ENCODE peak calls at places on chromosomes 7 and 10, in eight cellular contexts. J is left ventricle myocardium inferior, R is caudate nucleus, U is gastrocnemius medialis, V is foreskin keratinocyte, Y is RWPE1, H is adrenal gland, D is heart left ventricle. W is an unnamed sample.

GRCh38 chr10:131663411-131663810 is 237.4 kb upstream of the PPP2R2D start:
- DNase-seq in Y (no peak), H (no peak), U (no peak), R (no peak), V (no peak), D (no peak), J (no peak), W (no peak)

GRCh38 chr10:23096814-23097549 is 1.6 kb downstream of the MSRB2 start:
- DNase-seq in U (peak), D (no peak), J (no peak), H (peak), V (peak), Y (no peak), R (no peak), W (no peak)

GRCh38 chr10:83516788-83517187 is 622.5 kb upstream of the GHITM start:
- DNase-seq in J (no peak), Y (no peak), R (no peak), V (no peak), D (no peak), H (no peak), U (no peak), W (no peak)

GRCh38 chr7:90645784-90646183 is 49.7 kb downstream of the CDK14 start:
- DNase-seq in H (no peak), J (no peak), R (no peak), Y (no peak), V (no peak), D (no peak), U (no peak), W (no peak)

GRCh38 chr10:29925771-29926345 is 133.5 kb downstream of the JCAD start:
- DNase-seq in R (no peak), J (no peak), D (no peak), H (no peak), U (no peak), V (no peak), Y (no peak), W (no peak)

GRCh38 chr7:151517601-151518104 is 2.0 kb downstream of the RHEB start:
- DNase-seq in Y (no peak), U (no peak), D (no peak), H (no peak), J (no peak), V (no peak), R (no peak), W (no peak)

GRCh38 chr10:58625070-58625469 is 112.4 kb downstream of the BICC1 start:
- DNase-seq in U (no peak), R (no peak), H (no peak), Y (peak), J (no peak), V (peak), D (no peak), W (no peak)

GRCh38 chr7:101861223-101861775 is 43.9 kb downstream of the CUX1 start:
- DNase-seq in Y (no peak), U (no peak), R (no peak), H (no peak), D (peak), V (no peak), J (no peak), W (no peak)

GRCh38 chr10:12448729-12449391 is 99.5 kb downstream of the CAMK1D start:
- DNase-seq in H (no peak), J (no peak), Y (peak), V (peak), R (no peak), U (no peak), D (no peak), W (peak)

GRCh38 chr10:90652519-90652918 is 205.3 kb downstream of the HTR7 start:
- DNase-seq in D (no peak), Y (peak), V (peak), U (no peak), J (no peak), R (no peak), H (no peak), W (no peak)

GRCh38 chr10:404341-404740 is 269.1 kb downstream of the ZMYND11 start:
- DNase-seq in H (no peak), J (no peak), R (no peak), D (no peak), Y (no peak), U (no peak), V (no peak), W (no peak)

GRCh38 chr7:87564290-87564963 is 36.3 kb downstream of the ABCB1 start:
- DNase-seq in D (peak), V (peak), Y (peak), R (no peak), H (peak), U (no peak), J (no peak), W (no peak)

GRCh38 chr10:18737841-18738240 is 78.6 kb downstream of the ARL5B start:
- DNase-seq in Y (no peak), R (no peak), H (no peak), J (no peak), U (no peak), D (no peak), V (no peak), W (no peak)

GRCh38 chr10:34015700-34016099 is 681.2 kb upstream of the NRP1 start:
- DNase-seq in H (no peak), R (no peak), J (no peak), V (peak), D (no peak), U (no peak), Y (no peak), W (peak)

GRCh38 chr7:71750290-71750689 is 618.3 kb downstream of the GALNT17 start:
- DNase-seq in U (no peak), R (no peak), V (no peak), Y (no peak), H (no peak), J (no peak), D (no peak), W (no peak)

GRCh38 chr7:29987083-29987482 is 2.5 kb downstream of the SCRN1 start:
- DNase-seq in D (no peak), V (no peak), H (no peak), R (no peak), Y (no peak), U (no peak), J (no peak), W (no peak)

GRCh38 chr7:49974035-49974434 is 119.0 kb downstream of the ZPBP start:
- DNase-seq in Y (no peak), H (no peak), R (no peak), V (no peak), J (no peak), U (no peak), D (no peak), W (no peak)

GRCh38 chr10:118950190-118950658 is 79.3 kb upstream of the NANOS1 start:
- DNase-seq in V (peak), R (no peak), U (no peak), D (no peak), Y (peak), H (no peak), J (no peak), W (no peak)

GRCh38 chr10:30052062-30052461 is 7.3 kb downstream of the JCAD start:
- DNase-seq in V (peak), D (no peak), Y (peak), H (no peak), U (no peak), R (no peak), J (no peak), W (no peak)

GRCh38 chr10:23194966-23195845 is 3.1 kb downstream of the PTF1A start:
- DNase-seq in V (no peak), D (no peak), U (no peak), R (no peak), H (no peak), J (no peak), Y (no peak), W (no peak)

GRCh38 chr7:140771826-140772225 is 75.3 kb downstream of the NDUFB2 start:
- DNase-seq in U (no peak), V (no peak), D (no peak), Y (no peak), J (no peak), H (no peak), R (no peak), W (no peak)

GRCh38 chr10:80487791-80488538 is 33.9 kb downstream of the TSPAN14 start:
- DNase-seq in J (peak), Y (no peak), V (no peak), R (no peak), H (peak), D (no peak), U (peak), W (no peak)

GRCh38 chr7:16189026-16189715 is 232.2 kb downstream of the CRPPA start:
- DNase-seq in J (no peak), Y (no peak), R (no peak), V (peak), D (no peak), H (no peak), U (no peak), W (no peak)

GRCh38 chr7:69342154-69342884 is 256.0 kb upstream of the AUTS2 start:
- DNase-seq in U (no peak), J (no peak), R (no peak), D (no peak), H (no peak), V (peak), Y (no peak), W (no peak)

GRCh38 chr10:70772627-70773026 is 12.6 kb downstream of the TBATA start:
- DNase-seq in R (no peak), H (peak), V (no peak), J (no peak), U (no peak), Y (no peak), D (no peak), W (no peak)

GRCh38 chr10:69861251-69862240 is 59.8 kb downstream of the COL13A1 start:
- DNase-seq in J (no peak), V (peak), D (no peak), U (no peak), R (no peak), H (no peak), Y (peak), W (peak)

GRCh38 chr10:132687181-132687892 is 98.6 kb downstream of the NKX6-2 start:
- DNase-seq in Y (no peak), V (no peak), R (no peak), D (peak), H (peak), U (peak), J (peak), W (no peak)

GRCh38 chr10:132681858-132682755 is 103.8 kb downstream of the NKX6-2 start:
- DNase-seq in Y (no peak), D (no peak), V (no peak), R (no peak), U (no peak), H (peak), J (no peak), W (no peak)

GRCh38 chr10:132685921-132686680 is 99.8 kb downstream of the NKX6-2 start:
- DNase-seq in V (no peak), U (peak), D (peak), Y (no peak), J (peak), R (no peak), H (peak), W (no peak)

GRCh38 chr10:132685121-132685891 is 100.6 kb downstream of the NKX6-2 start:
- DNase-seq in V (peak), Y (peak), D (peak), R (peak), U (peak), H (peak), J (peak), W (peak)

GRCh38 chr10:132684164-132684891 is 101.6 kb downstream of the NKX6-2 start:
- DNase-seq in Y (no peak), R (no peak), H (peak), J (no peak), U (peak), D (no peak), V (peak), W (peak)
- H3K27ac ChIP-seq in Y (peak), R (peak), H (peak), J (no peak), U (no peak), D (no peak), V (no peak), W (peak)

GRCh38 chr7:22732556-22733126 is 5.6 kb downstream of the IL6 start:
- DNase-seq in H (no peak), R (no peak), J (no peak), V (peak), D (no peak), U (no peak), Y (peak), W (no peak)
- H3K27ac ChIP-seq in H (no peak), R (no peak), J (no peak), V (peak), D (no peak), U (no peak), Y (no peak), W (no peak)

GRCh38 chr10:120453319-120453718 is 3.7 kb upstream of the PLPP4 start:
- DNase-seq in D (no peak), U (no peak), H (no peak), J (no peak), Y (no peak), R (no peak), V (no peak), W (no peak)
- H3K27ac ChIP-seq in D (no peak), U (no peak), H (no peak), J (no peak), Y (no peak), R (no peak), V (no peak), W (no peak)

GRCh38 chr10:6525599-6526160 is 54.4 kb downstream of the PRKCQ start:
- DNase-seq in U (no peak), V (no peak), H (no peak), D (no peak), J (no peak), R (no peak), Y (no peak), W (no peak)
- H3K27ac ChIP-seq in U (no peak), V (no peak), H (no peak), D (no peak), J (no peak), R (no peak), Y (no peak), W (no peak)

GRCh38 chr7:107592361-107593024 is 12.4 kb downstream of the BCAP29 start:
- DNase-seq in Y (no peak), H (no peak), V (peak), R (no peak), D (no peak), J (no peak), U (no peak), W (no peak)

GRCh38 chr7:107596881-107597581 is 17.0 kb downstream of the BCAP29 start:
- DNase-seq in Y (no peak), J (no peak), V (no peak), U (no peak), D (no peak), H (no peak), R (no peak), W (no peak)

GRCh38 chr7:107597582-107597916 is 17.5 kb downstream of the BCAP29 start:
- DNase-seq in H (no peak), D (no peak), U (no peak), Y (no peak), R (no peak), J (no peak), V (no peak), W (no peak)

GRCh38 chr7:107593025-107593410 is 13.0 kb downstream of the BCAP29 start:
- DNase-seq in V (no peak), U (no peak), Y (no peak), R (no peak), J (no peak), D (no peak), H (no peak), W (no peak)

DNA sequence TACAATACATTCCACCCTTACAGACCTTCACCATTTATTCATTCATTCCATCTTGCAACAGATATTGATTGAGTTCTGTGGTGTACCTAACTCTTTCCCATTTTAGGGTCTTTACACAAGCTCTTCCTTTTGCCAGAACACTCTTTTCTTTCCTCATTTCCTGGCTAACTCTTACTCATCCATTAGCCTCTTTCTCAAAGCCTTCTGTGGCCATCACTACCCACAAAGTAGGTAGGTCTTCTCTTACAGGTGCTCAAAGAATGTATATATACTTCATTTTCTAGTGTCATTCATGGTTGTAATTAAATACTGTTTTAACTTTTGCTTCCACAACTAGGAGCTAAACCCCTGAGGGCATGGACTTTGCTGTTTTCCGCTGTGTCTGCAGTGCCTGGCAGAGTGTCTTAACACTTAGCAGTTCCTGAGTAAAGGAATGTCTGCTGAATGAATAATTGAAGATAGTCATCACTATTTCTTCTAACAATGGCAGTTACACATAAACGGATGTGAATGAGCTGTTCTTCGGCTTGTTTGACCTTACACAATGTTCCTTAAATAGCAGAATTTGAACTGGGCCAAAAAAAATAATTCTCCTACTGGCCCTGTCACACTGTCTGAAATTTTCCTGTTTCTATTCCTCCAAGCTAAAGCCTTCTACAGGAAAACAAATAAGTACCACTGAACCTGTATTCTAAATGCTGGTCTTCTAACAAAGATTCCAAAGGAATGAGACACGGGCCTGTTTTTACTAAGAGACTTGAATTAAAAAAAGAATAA is 15.1 kb downstream of the BCAP29 start:
- DNase-seq in H (peak), J (no peak), Y (peak), V (peak), U (no peak), D (no peak), R (no peak), W (peak)
- H3K27ac ChIP-seq in H (peak), J (peak), Y (peak), V (no peak), U (peak), D (peak), R (peak), W (peak)

GRCh38 chr7:7972128-7972527 is 3.5 kb downstream of the GLCCI1 start:
- DNase-seq in Y (no peak), D (no peak), U (no peak), J (no peak), R (no peak), V (no peak), H (no peak), W (no peak)
- H3K27ac ChIP-seq in Y (no peak), D (no peak), U (no peak), J (no peak), R (peak), V (no peak), H (no peak), W (no peak)

GRCh38 chr7:2247141-2247985 is 5.3 kb downstream of the NUDT1 start:
- DNase-seq in V (no peak), R (no peak), H (no peak), Y (no peak), J (no peak), U (no peak), D (no peak), W (no peak)
- H3K27ac ChIP-seq in V (no peak), R (peak), H (no peak), Y (peak), J (no peak), U (no peak), D (no peak), W (no peak)

DNA sequence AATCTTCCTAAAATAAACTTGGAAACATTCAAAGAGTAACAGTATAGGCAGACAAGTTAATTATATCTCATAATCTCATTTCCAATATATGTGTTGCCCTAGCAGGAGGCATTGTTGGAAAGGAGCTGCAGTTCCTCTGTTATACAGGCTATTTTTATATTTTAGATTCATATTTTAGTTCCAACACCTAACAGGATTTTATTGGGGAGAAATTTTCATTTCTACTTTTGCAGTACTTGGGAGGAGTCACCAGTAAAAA is 19.3 kb downstream of the VOPP1 start:
- DNase-seq in D (no peak), Y (no peak), V (no peak), R (no peak), U (no peak), H (no peak), J (no peak), W (no peak)
- H3K27ac ChIP-seq in D (peak), Y (no peak), V (no peak), R (no peak), U (peak), H (peak), J (peak), W (peak)